ENCODE peak calls at places on chromosomes 4 and X, in four cellular contexts. R, T, A and Y are unnamed samples.
A peak's percentile ranks its signal among the peaks of the same experiment; 100 is the strongest.

GRCh38 chr4:44121210-44121609 is 327.4 kb downstream of the KCTD8 start:
- DNase-seq in R (no peak), T (no peak), A (no peak), Y (no peak)

GRCh38 chr4:110514889-110515479 is 39.0 kb downstream of the ENPEP start:
- DNase-seq in R (no peak), T (no peak), A (no peak), Y (no peak)

GRCh38 chr4:15938182-15938581 is 358 bp downstream of the FGFBP1 start:
- DNase-seq in R (no peak), T (peak; percentile 91), A (no peak), Y (no peak)

GRCh38 chr4:133320576-133321170 is 171.6 kb downstream of the PCDH10 start:
- DNase-seq in R (no peak), T (no peak), A (no peak), Y (no peak)

GRCh38 chrX:129577877-129578276 is 37.8 kb downstream of the OCRL start:
- DNase-seq in R (no peak), T (no peak), A (no peak), Y (no peak)

GRCh38 chr4:3059090-3059428 is 15.3 kb downstream of the HTT-AS start:
- DNase-seq in R (no peak), T (no peak), A (peak; percentile 73), Y (no peak)

GRCh38 chr4:2689825-2690700 is 66.1 kb downstream of the TNIP2 start:
- DNase-seq in R (no peak), T (peak; percentile 16), A (peak; percentile 90), Y (no peak)

GRCh38 chrX:7021991-7022390 is 125.5 kb upstream of the STS start:
- DNase-seq in R (no peak), T (no peak), A (no peak), Y (no peak)

GRCh38 chr4:1538096-1538410 is 131.8 kb upstream of the NKX1-1 start:
- DNase-seq in R (no peak), T (no peak), A (peak; percentile 44), Y (no peak)

GRCh38 chr4:64158648-64159326 is 250.5 kb downstream of the TECRL start:
- DNase-seq in R (peak; percentile 33), T (peak; percentile 29), A (no peak), Y (peak; percentile 31)

GRCh38 chr4:22552802-22553201 is 36.9 kb upstream of the ADGRA3 start:
- DNase-seq in R (no peak), T (no peak), A (no peak), Y (no peak)

GRCh38 chr4:139889194-139889762 is 223.7 kb downstream of the MGST2 start:
- DNase-seq in R (no peak), T (no peak), A (no peak), Y (no peak)

GRCh38 chr4:128653514-128654420 is 155.7 kb upstream of the JADE1 start:
- DNase-seq in R (no peak), T (peak; percentile 61), A (no peak), Y (peak; percentile 72)

GRCh38 chr4:127203561-127204260 is 429.0 kb upstream of the INTU start:
- DNase-seq in R (no peak), T (no peak), A (no peak), Y (no peak)

GRCh38 chr4:87011340-87012034 is 76.7 kb downstream of the AFF1 start:
- DNase-seq in R (no peak), T (no peak), A (no peak), Y (peak; percentile 57)

GRCh38 chr4:13535118-13535517 is 9.2 kb downstream of the NKX3-2 start:
- DNase-seq in R (no peak), T (no peak), A (no peak), Y (no peak)

GRCh38 chr4:13531609-13531998 is 12.7 kb downstream of the NKX3-2 start:
- DNase-seq in R (no peak), T (no peak), A (no peak), Y (no peak)

GRCh38 chr4:13534344-13535063 is 9.8 kb downstream of the NKX3-2 start:
- DNase-seq in R (no peak), T (no peak), A (peak; percentile 59), Y (no peak)

GRCh38 chr4:13535708-13536361 is 8.5 kb downstream of the NKX3-2 start:
- DNase-seq in R (no peak), T (no peak), A (peak; percentile 68), Y (no peak)

GRCh38 chr4:13533670-13534343 is 10.5 kb downstream of the NKX3-2 start:
- DNase-seq in R (no peak), T (no peak), A (no peak), Y (no peak)
- H3K9me3 ChIP-seq in R (peaks cover 3% of the 10 kb centered on the region), T (no peaks in the 10 kb centered on the region), A (no peaks in the 10 kb centered on the region), Y (no peaks in the 10 kb centered on the region)

GRCh38 chr4:17027495-17027894 is 129.1 kb upstream of the LDB2 start:
- DNase-seq in R (no peak), T (no peak), A (no peak), Y (no peak)
- H3K27ac ChIP-seq in R (no peak overlapping the region), T (no peak overlapping the region), A (no peak overlapping the region), Y (no peak overlapping the region)

DNA sequence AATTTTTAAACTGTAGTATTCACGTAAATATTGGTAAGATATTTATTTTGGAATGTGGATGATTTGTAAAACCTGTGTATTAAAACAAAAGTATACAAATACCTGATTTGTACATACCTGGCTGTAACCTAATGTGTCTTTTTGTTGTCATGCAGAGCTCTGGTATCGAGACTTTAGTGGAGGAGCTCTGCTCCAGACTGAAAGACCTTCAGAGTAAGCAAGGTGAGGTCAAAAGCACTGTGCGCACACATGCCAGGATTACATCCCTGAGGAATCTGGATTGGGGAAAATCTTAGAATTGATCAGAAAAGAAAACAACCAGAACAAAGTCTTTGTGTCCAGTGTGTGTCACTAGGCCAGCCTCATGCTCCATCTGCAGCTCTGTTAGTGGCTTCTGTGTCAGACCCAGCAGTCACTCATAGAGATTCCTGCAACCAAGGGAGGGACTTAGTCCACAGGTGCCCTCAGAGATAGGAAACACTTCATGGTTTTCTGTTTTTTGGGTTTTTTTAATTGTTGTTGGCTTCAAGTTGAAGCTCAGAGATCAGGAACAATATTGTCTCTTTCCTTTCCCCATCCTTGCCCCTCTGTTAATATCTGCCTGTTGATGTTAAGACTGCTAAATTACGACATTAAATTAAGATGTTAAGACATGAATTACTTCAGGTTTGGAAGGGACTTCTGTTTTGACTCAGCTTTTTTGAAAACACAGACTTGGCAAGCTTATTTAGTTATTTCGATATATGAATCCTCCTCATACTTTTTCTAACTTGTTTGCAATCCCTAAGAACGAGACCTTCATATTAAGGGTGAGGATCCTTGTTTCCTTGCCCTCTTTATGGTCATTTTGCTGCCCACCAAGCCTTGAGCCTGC is 52.4 kb upstream of the TBC1D14 start:
- DNase-seq in R (no peak), T (no peak), A (no peak), Y (no peak)
- TF ChIP-seq POLR2A in R (no peak), T (no peak), A (no peak), Y (no peak)

GRCh38 chr4:176919631-176920030 is 126.9 kb upstream of the VEGFC start:
- DNase-seq in R (no peak), T (no peak), A (no peak), Y (no peak)
- H3K9me3 ChIP-seq in R (peaks cover 28% of the 10 kb centered on the region), T (peaks cover 5% of the 10 kb centered on the region), A (peaks cover 16% of the 10 kb centered on the region), Y (no peaks in the 10 kb centered on the region)

DNA sequence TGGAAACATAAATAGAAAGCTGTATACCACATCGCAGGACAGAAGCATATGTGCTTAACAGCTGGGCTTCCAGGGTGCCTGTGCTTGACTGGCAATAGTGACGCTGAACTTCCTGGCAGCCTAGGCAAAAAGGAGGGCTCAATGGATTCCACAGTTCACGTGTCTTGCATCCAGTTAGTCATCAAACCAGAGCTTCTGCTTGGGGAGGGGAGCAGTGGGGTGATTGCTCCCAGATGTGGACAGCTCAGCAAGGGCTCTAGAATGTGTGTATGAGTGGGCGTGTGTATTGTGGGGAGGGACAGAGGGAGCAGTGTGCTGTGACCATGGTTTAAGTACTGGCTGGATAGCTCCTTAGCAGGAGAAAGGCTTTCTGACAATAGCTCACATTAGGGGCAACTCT is 2.3 kb downstream of the PRRG3 start:
- DNase-seq in R (peak; percentile 14), T (no peak), A (no peak), Y (peak; percentile 28)
- H3K27ac ChIP-seq in R (no peak overlapping the region), T (no peak overlapping the region), A (no peak overlapping the region), Y (no peak overlapping the region)

GRCh38 chr4:8439168-8439567 is 1.4 kb downstream of the ACOX3 start:
- DNase-seq in R (no peak), T (no peak), A (no peak), Y (no peak)

GRCh38 chr4:8439914-8440490 is 521 bp downstream of the ACOX3 start:
- DNase-seq in R (no peak), T (peak; percentile 26), A (no peak), Y (no peak)

GRCh38 chr4:8441499-8442091 is 1.0 kb downstream of the TRMT44 start:
- DNase-seq in R (no peak), T (no peak), A (no peak), Y (no peak)

GRCh38 chr4:8438743-8439142 is 1.8 kb downstream of the ACOX3 start:
- DNase-seq in R (no peak), T (no peak), A (no peak), Y (no peak)

DNA sequence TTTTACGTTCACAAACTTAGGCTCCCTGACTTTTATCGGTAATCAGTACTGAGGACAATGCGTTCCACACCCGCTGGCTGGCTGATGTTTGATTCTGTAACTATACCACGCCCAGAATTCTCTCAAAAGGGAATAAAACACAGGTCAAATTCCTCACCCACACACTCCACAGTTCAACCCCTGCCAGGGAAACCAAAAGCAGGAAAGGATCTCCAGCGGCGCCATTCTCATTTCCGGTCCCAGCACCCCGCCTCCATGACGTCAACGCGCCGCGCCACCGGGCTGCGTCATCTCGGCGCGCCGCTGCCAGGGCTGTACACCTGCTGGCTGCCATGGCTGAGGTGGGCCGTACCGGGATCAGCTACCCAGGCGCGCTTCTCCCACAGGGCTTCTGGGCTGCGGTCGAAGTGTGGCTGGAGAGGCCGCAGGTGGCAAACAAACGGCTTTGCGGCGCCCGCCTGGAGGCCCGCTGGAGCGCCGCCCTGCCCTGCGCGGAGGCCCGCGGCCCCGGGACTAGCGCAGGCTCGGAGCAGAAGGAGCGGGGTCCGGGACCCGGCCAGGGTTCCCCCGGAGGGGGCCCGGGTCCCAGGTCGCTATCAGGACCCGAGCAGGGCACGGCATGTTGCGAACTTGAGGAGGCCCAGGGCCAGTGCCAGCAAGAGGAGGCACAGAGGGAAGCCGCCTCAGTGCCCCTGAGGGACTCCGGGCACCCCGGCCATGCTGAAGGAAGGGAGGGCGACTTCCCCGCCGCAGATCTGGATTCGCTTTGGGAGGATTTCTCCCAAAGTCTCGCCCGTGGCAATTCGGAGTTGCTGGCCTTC is at the start of the genes ACOX3 and TRMT44:
- DNase-seq in R (peak; percentile 92), T (peak; percentile 95), A (peak; percentile 97), Y (peak; percentile 94)
- TF ChIP-seq POLR2A in R (peak; percentile 65), T (peak; percentile 73), A (peak; percentile 23), Y (peak; percentile 37)